ENCODE peak calls at places on chromosomes 11 and 22, in five cellular contexts. One of them, this sample, is unnamed.

GRCh38 chr11:20669833-20670684 is 673 bp downstream of the NELL1 start:
- DNase-seq in activated CD4-positive, alpha-beta T cell treated with anti-CD3 and anti-CD28 coated beads for 4 hours: no peak
- DNase-seq in NCI-H2081 treated with DMSO at 0.1 percent for 48 hours: no peak
- DNase-seq in DND-41: no peak
- DNase-seq in GM12864: no peak
- DNase-seq in this sample: no peak

GRCh38 chr22:25900880-25901279 is 158.9 kb downstream of the MYO18B start:
- DNase-seq in activated CD4-positive, alpha-beta T cell treated with anti-CD3 and anti-CD28 coated beads for 4 hours: no peak
- DNase-seq in NCI-H2081 treated with DMSO at 0.1 percent for 48 hours: no peak
- DNase-seq in DND-41: no peak
- DNase-seq in GM12864: no peak
- DNase-seq in this sample: no peak

GRCh38 chr11:558503-558902 is 2.0 kb downstream of the LMNTD2 start:
- DNase-seq in activated CD4-positive, alpha-beta T cell treated with anti-CD3 and anti-CD28 coated beads for 4 hours: no peak
- DNase-seq in NCI-H2081 treated with DMSO at 0.1 percent for 48 hours: no peak
- DNase-seq in DND-41: no peak
- DNase-seq in GM12864: no peak
- DNase-seq in this sample: no peak

GRCh38 chr22:17095538-17095937 is 10.7 kb downstream of the IL17RA start:
- DNase-seq in activated CD4-positive, alpha-beta T cell treated with anti-CD3 and anti-CD28 coated beads for 4 hours: no peak
- DNase-seq in NCI-H2081 treated with DMSO at 0.1 percent for 48 hours: no peak
- DNase-seq in DND-41: no peak
- DNase-seq in GM12864: no peak
- DNase-seq in this sample: no peak

GRCh38 chr11:18394928-18395734 is 768 bp downstream of the LDHA start:
- DNase-seq in activated CD4-positive, alpha-beta T cell treated with anti-CD3 and anti-CD28 coated beads for 4 hours: peak; percentile 31
- DNase-seq in NCI-H2081 treated with DMSO at 0.1 percent for 48 hours: no peak
- DNase-seq in DND-41: peak; percentile 43
- DNase-seq in GM12864: no peak
- DNase-seq in this sample: no peak

GRCh38 chr11:120304526-120304925 is 20.6 kb upstream of the TLCD5 start:
- DNase-seq in activated CD4-positive, alpha-beta T cell treated with anti-CD3 and anti-CD28 coated beads for 4 hours: no peak
- DNase-seq in NCI-H2081 treated with DMSO at 0.1 percent for 48 hours: no peak
- DNase-seq in DND-41: no peak
- DNase-seq in GM12864: no peak
- DNase-seq in this sample: no peak

GRCh38 chr11:10909141-10909883 is 51.5 kb upstream of the ZBED5 start:
- DNase-seq in activated CD4-positive, alpha-beta T cell treated with anti-CD3 and anti-CD28 coated beads for 4 hours: no peak
- DNase-seq in NCI-H2081 treated with DMSO at 0.1 percent for 48 hours: no peak
- DNase-seq in DND-41: no peak
- DNase-seq in GM12864: no peak
- DNase-seq in this sample: no peak

GRCh38 chr11:116421529-116422185 is 351.1 kb downstream of the BUD13 start:
- DNase-seq in activated CD4-positive, alpha-beta T cell treated with anti-CD3 and anti-CD28 coated beads for 4 hours: no peak
- DNase-seq in NCI-H2081 treated with DMSO at 0.1 percent for 48 hours: peak; percentile 68
- DNase-seq in DND-41: peak; percentile 24
- DNase-seq in GM12864: no peak
- DNase-seq in this sample: no peak

GRCh38 chr11:22668005-22668796 is 1.8 kb downstream of the GAS2 start:
- DNase-seq in activated CD4-positive, alpha-beta T cell treated with anti-CD3 and anti-CD28 coated beads for 4 hours: no peak
- DNase-seq in NCI-H2081 treated with DMSO at 0.1 percent for 48 hours: no peak
- DNase-seq in DND-41: no peak
- DNase-seq in GM12864: no peak
- DNase-seq in this sample: no peak

GRCh38 chr22:32469799-32470212 is 4.8 kb upstream of the FBXO7 start:
- DNase-seq in activated CD4-positive, alpha-beta T cell treated with anti-CD3 and anti-CD28 coated beads for 4 hours: no peak
- DNase-seq in NCI-H2081 treated with DMSO at 0.1 percent for 48 hours: no peak
- DNase-seq in DND-41: no peak
- DNase-seq in GM12864: no peak
- DNase-seq in this sample: no peak

GRCh38 chr11:43930868-43931716 is 11.3 kb upstream of the C11orf96 start:
- DNase-seq in activated CD4-positive, alpha-beta T cell treated with anti-CD3 and anti-CD28 coated beads for 4 hours: no peak
- DNase-seq in NCI-H2081 treated with DMSO at 0.1 percent for 48 hours: no peak
- DNase-seq in DND-41: no peak
- DNase-seq in GM12864: no peak
- DNase-seq in this sample: no peak

GRCh38 chr11:16603890-16604783 is 134.3 kb upstream of the C11orf58 start:
- DNase-seq in activated CD4-positive, alpha-beta T cell treated with anti-CD3 and anti-CD28 coated beads for 4 hours: no peak
- DNase-seq in NCI-H2081 treated with DMSO at 0.1 percent for 48 hours: no peak
- DNase-seq in DND-41: no peak
- DNase-seq in GM12864: no peak
- DNase-seq in this sample: no peak

GRCh38 chr11:121534131-121535093 is 81.6 kb upstream of the SORL1-AS1 start:
- DNase-seq in activated CD4-positive, alpha-beta T cell treated with anti-CD3 and anti-CD28 coated beads for 4 hours: no peak
- DNase-seq in NCI-H2081 treated with DMSO at 0.1 percent for 48 hours: no peak
- DNase-seq in DND-41: no peak
- DNase-seq in GM12864: peak; percentile 44
- DNase-seq in this sample: no peak

GRCh38 chr11:77299528-77299993 is 1.9 kb downstream of the GDPD4 start:
- DNase-seq in activated CD4-positive, alpha-beta T cell treated with anti-CD3 and anti-CD28 coated beads for 4 hours: no peak
- DNase-seq in NCI-H2081 treated with DMSO at 0.1 percent for 48 hours: no peak
- DNase-seq in DND-41: no peak
- DNase-seq in GM12864: no peak
- DNase-seq in this sample: no peak

GRCh38 chr22:48391171-48391711 is 1436.4 kb downstream of the BRD1 start:
- DNase-seq in activated CD4-positive, alpha-beta T cell treated with anti-CD3 and anti-CD28 coated beads for 4 hours: no peak
- DNase-seq in NCI-H2081 treated with DMSO at 0.1 percent for 48 hours: no peak
- DNase-seq in DND-41: no peak
- DNase-seq in GM12864: no peak
- DNase-seq in this sample: no peak

GRCh38 chr22:24516301-24516737 is 21.2 kb downstream of the UPB1 start:
- DNase-seq in activated CD4-positive, alpha-beta T cell treated with anti-CD3 and anti-CD28 coated beads for 4 hours: no peak
- DNase-seq in NCI-H2081 treated with DMSO at 0.1 percent for 48 hours: no peak
- DNase-seq in DND-41: no peak
- DNase-seq in GM12864: no peak
- DNase-seq in this sample: no peak

GRCh38 chr11:4178813-4179662 is 84.4 kb downstream of the RRM1 start:
- DNase-seq in activated CD4-positive, alpha-beta T cell treated with anti-CD3 and anti-CD28 coated beads for 4 hours: no peak
- DNase-seq in NCI-H2081 treated with DMSO at 0.1 percent for 48 hours: no peak
- DNase-seq in DND-41: no peak
- DNase-seq in GM12864: no peak
- DNase-seq in this sample: no peak

GRCh38 chr22:42434283-42434682 is 2.1 kb upstream of the NFAM1 start:
- DNase-seq in activated CD4-positive, alpha-beta T cell treated with anti-CD3 and anti-CD28 coated beads for 4 hours: no peak
- DNase-seq in NCI-H2081 treated with DMSO at 0.1 percent for 48 hours: no peak
- DNase-seq in DND-41: no peak
- DNase-seq in GM12864: no peak
- DNase-seq in this sample: no peak

GRCh38 chr11:70525006-70525405 is 126.7 kb downstream of the CTTN start:
- DNase-seq in activated CD4-positive, alpha-beta T cell treated with anti-CD3 and anti-CD28 coated beads for 4 hours: no peak
- DNase-seq in NCI-H2081 treated with DMSO at 0.1 percent for 48 hours: no peak
- DNase-seq in DND-41: no peak
- DNase-seq in GM12864: no peak
- DNase-seq in this sample: no peak

GRCh38 chr11:129620705-129621104 is 194.9 kb upstream of the TMEM45B start:
- DNase-seq in activated CD4-positive, alpha-beta T cell treated with anti-CD3 and anti-CD28 coated beads for 4 hours: no peak
- DNase-seq in NCI-H2081 treated with DMSO at 0.1 percent for 48 hours: no peak
- DNase-seq in DND-41: no peak
- DNase-seq in GM12864: no peak
- DNase-seq in this sample: no peak

GRCh38 chr11:88535266-88535665 is 197.7 kb upstream of the CTSC start:
- DNase-seq in activated CD4-positive, alpha-beta T cell treated with anti-CD3 and anti-CD28 coated beads for 4 hours: no peak
- DNase-seq in NCI-H2081 treated with DMSO at 0.1 percent for 48 hours: no peak
- DNase-seq in DND-41: no peak
- DNase-seq in GM12864: no peak
- DNase-seq in this sample: no peak

GRCh38 chr11:111026241-111026640 is 219.3 kb upstream of the POU2AF2 start:
- DNase-seq in activated CD4-positive, alpha-beta T cell treated with anti-CD3 and anti-CD28 coated beads for 4 hours: no peak
- DNase-seq in NCI-H2081 treated with DMSO at 0.1 percent for 48 hours: no peak
- DNase-seq in DND-41: no peak
- DNase-seq in GM12864: no peak
- DNase-seq in this sample: no peak

GRCh38 chr11:111357150-111358037 is 21.7 kb downstream of the POU2AF1 start:
- DNase-seq in activated CD4-positive, alpha-beta T cell treated with anti-CD3 and anti-CD28 coated beads for 4 hours: no peak
- DNase-seq in NCI-H2081 treated with DMSO at 0.1 percent for 48 hours: no peak
- DNase-seq in DND-41: no peak
- DNase-seq in GM12864: no peak
- DNase-seq in this sample: no peak

GRCh38 chr11:117822031-117822521 is 2.5 kb downstream of the FXYD2 start:
- DNase-seq in activated CD4-positive, alpha-beta T cell treated with anti-CD3 and anti-CD28 coated beads for 4 hours: peak; percentile 47
- DNase-seq in NCI-H2081 treated with DMSO at 0.1 percent for 48 hours: no peak
- DNase-seq in DND-41: peak; percentile 84
- DNase-seq in GM12864: no peak
- DNase-seq in this sample: peak; percentile 42

GRCh38 chr22:31230871-31231621 is 18.9 kb downstream of the LIMK2 start:
- DNase-seq in activated CD4-positive, alpha-beta T cell treated with anti-CD3 and anti-CD28 coated beads for 4 hours: peak; percentile 52
- DNase-seq in NCI-H2081 treated with DMSO at 0.1 percent for 48 hours: peak; percentile 21
- DNase-seq in DND-41: peak; percentile 24
- DNase-seq in GM12864: no peak
- DNase-seq in this sample: no peak

GRCh38 chr11:70024036-70024772 is 53.9 kb upstream of the ANO1 start:
- DNase-seq in activated CD4-positive, alpha-beta T cell treated with anti-CD3 and anti-CD28 coated beads for 4 hours: no peak
- DNase-seq in NCI-H2081 treated with DMSO at 0.1 percent for 48 hours: no peak
- DNase-seq in DND-41: no peak
- DNase-seq in GM12864: no peak
- DNase-seq in this sample: no peak

GRCh38 chr22:24282401-24282800 is 11.8 kb downstream of the SPECC1L start:
- DNase-seq in activated CD4-positive, alpha-beta T cell treated with anti-CD3 and anti-CD28 coated beads for 4 hours: no peak
- DNase-seq in NCI-H2081 treated with DMSO at 0.1 percent for 48 hours: no peak
- DNase-seq in DND-41: no peak
- DNase-seq in GM12864: no peak
- DNase-seq in this sample: no peak

GRCh38 chr11:68189888-68190287 is 23.2 kb downstream of the KMT5B start:
- DNase-seq in activated CD4-positive, alpha-beta T cell treated with anti-CD3 and anti-CD28 coated beads for 4 hours: no peak
- DNase-seq in NCI-H2081 treated with DMSO at 0.1 percent for 48 hours: no peak
- DNase-seq in DND-41: no peak
- DNase-seq in GM12864: no peak
- DNase-seq in this sample: no peak

GRCh38 chr11:110424775-110425444 is 4.8 kb upstream of the FDX1 start:
- DNase-seq in activated CD4-positive, alpha-beta T cell treated with anti-CD3 and anti-CD28 coated beads for 4 hours: no peak
- DNase-seq in NCI-H2081 treated with DMSO at 0.1 percent for 48 hours: no peak
- DNase-seq in DND-41: no peak
- DNase-seq in GM12864: no peak
- DNase-seq in this sample: no peak

GRCh38 chr11:10323793-10324170 is 18.9 kb downstream of the ADM start:
- DNase-seq in activated CD4-positive, alpha-beta T cell treated with anti-CD3 and anti-CD28 coated beads for 4 hours: no peak
- DNase-seq in NCI-H2081 treated with DMSO at 0.1 percent for 48 hours: no peak
- DNase-seq in DND-41: no peak
- DNase-seq in GM12864: no peak
- DNase-seq in this sample: no peak

GRCh38 chr11:86303257-86303656 is 1.2 kb downstream of the HIKESHI start:
- DNase-seq in activated CD4-positive, alpha-beta T cell treated with anti-CD3 and anti-CD28 coated beads for 4 hours: no peak
- DNase-seq in NCI-H2081 treated with DMSO at 0.1 percent for 48 hours: no peak
- DNase-seq in DND-41: no peak
- DNase-seq in GM12864: no peak
- DNase-seq in this sample: no peak

GRCh38 chr22:27994481-27995331 is 75.7 kb upstream of the PITPNB start:
- DNase-seq in activated CD4-positive, alpha-beta T cell treated with anti-CD3 and anti-CD28 coated beads for 4 hours: no peak
- DNase-seq in NCI-H2081 treated with DMSO at 0.1 percent for 48 hours: no peak
- DNase-seq in DND-41: no peak
- DNase-seq in GM12864: no peak
- DNase-seq in this sample: no peak

GRCh38 chr11:64843971-64844329 is 503 bp downstream of the CDC42BPG start:
- DNase-seq in activated CD4-positive, alpha-beta T cell treated with anti-CD3 and anti-CD28 coated beads for 4 hours: no peak
- DNase-seq in NCI-H2081 treated with DMSO at 0.1 percent for 48 hours: no peak
- DNase-seq in DND-41: no peak
- DNase-seq in GM12864: no peak
- DNase-seq in this sample: no peak

GRCh38 chr11:43788394-43788793 is 92.2 kb upstream of the ALKBH3 start:
- DNase-seq in activated CD4-positive, alpha-beta T cell treated with anti-CD3 and anti-CD28 coated beads for 4 hours: no peak
- DNase-seq in NCI-H2081 treated with DMSO at 0.1 percent for 48 hours: no peak
- DNase-seq in DND-41: peak; percentile 51
- DNase-seq in GM12864: no peak
- DNase-seq in this sample: no peak

GRCh38 chr11:30344085-30344484 is 21.2 kb downstream of the ARL14EP start:
- DNase-seq in activated CD4-positive, alpha-beta T cell treated with anti-CD3 and anti-CD28 coated beads for 4 hours: no peak
- DNase-seq in NCI-H2081 treated with DMSO at 0.1 percent for 48 hours: no peak
- DNase-seq in DND-41: no peak
- DNase-seq in GM12864: peak; percentile 59
- DNase-seq in this sample: no peak

This sample was measured in stimulated activated naive B cell treated with anti-CD40 and anti-IgM and Interleukin-4, amounts not matched to agents 10 μg/mL and 1 μg/mL and 100 μg/mL, for 72 hours.